ENCODE peak calls at places on chromosome 6, in eight cellular contexts. Z is kidney, G is fibroblast of lung, O is GM23338, W is tibial artery, J is hepatocyte, U is nephron progenitor cell, K is GM12865. L is an unnamed sample.

GRCh38 chr6:31042801-31043200 is 32.5 kb downstream of the MUC22 start:
- DNase-seq in U (peak), J (peak), O (peak), G (peak), K (peak), W (no peak), Z (no peak), L (no peak)

GRCh38 chr6:21159465-21159864 is 434.1 kb upstream of the SOX4 start:
- DNase-seq in O (no peak), G (no peak), W (no peak), K (peak), J (no peak), U (no peak), Z (no peak), L (no peak)

GRCh38 chr6:11160199-11160598 is 48.7 kb upstream of the ERVFRD-1 start:
- DNase-seq in G (peak), K (no peak), U (no peak), J (no peak), W (no peak), O (no peak), Z (no peak), L (no peak)

GRCh38 chr6:44849829-44850228 is 462.3 kb downstream of the CDC5L start:
- DNase-seq in U (no peak), Z (no peak), K (no peak), W (no peak), J (no peak), O (no peak), G (no peak), L (no peak)

GRCh38 chr6:143337201-143337949 is 113.1 kb downstream of the ADAT2 start:
- DNase-seq in U (peak), J (peak), O (peak), W (no peak), K (peak), Z (no peak), G (no peak), L (no peak)

GRCh38 chr6:7761047-7761446 is 35.1 kb downstream of the BMP6 start:
- DNase-seq in J (no peak), U (no peak), O (no peak), K (no peak), W (no peak), G (peak), Z (no peak), L (peak)

GRCh38 chr6:136550045-136550329 is 235 bp downstream of the MAP7 start:
- DNase-seq in G (no peak), J (no peak), W (no peak), U (no peak), O (no peak), K (no peak), Z (no peak), L (no peak)

GRCh38 chr6:74574794-74575193 is 631.1 kb downstream of the COL12A1 start:
- DNase-seq in U (peak), W (no peak), O (peak), G (peak), Z (no peak), K (peak), J (peak), L (no peak)

GRCh38 chr6:140806431-140806830 is 1326.3 kb upstream of the GJE1 start:
- DNase-seq in O (no peak), K (no peak), G (no peak), U (no peak), W (no peak), Z (no peak), J (no peak), L (no peak)

GRCh38 chr6:151001387-151002063 is 136.0 kb downstream of the MTHFD1L start:
- DNase-seq in W (no peak), J (no peak), Z (no peak), U (no peak), K (no peak), O (peak), G (no peak), L (no peak)

GRCh38 chr6:152124432-152125074 is 317.1 kb downstream of the ESR1 start:
- DNase-seq in U (no peak), K (peak), O (peak), Z (no peak), W (no peak), J (peak), G (peak), L (no peak)

GRCh38 chr6:99589290-99589672 is 17.4 kb upstream of the PRDM13 start:
- DNase-seq in W (no peak), U (peak), O (peak), G (no peak), J (no peak), K (no peak), Z (no peak), L (no peak)

GRCh38 chr6:104986625-104987024 is 29.7 kb downstream of the LIN28B start:
- DNase-seq in U (no peak), G (no peak), K (no peak), J (no peak), Z (no peak), O (no peak), W (no peak), L (no peak)

GRCh38 chr6:56718236-56718635 is 75.5 kb upstream of the DST start:
- DNase-seq in U (no peak), J (no peak), K (no peak), G (no peak), W (no peak), Z (no peak), O (no peak), L (no peak)

GRCh38 chr6:7568021-7568420 is 22.0 kb upstream of the SNRNP48 start:
- DNase-seq in U (no peak), K (no peak), W (no peak), Z (no peak), J (no peak), O (no peak), G (no peak), L (peak)

GRCh38 chr6:145548941-145549652 is 186.2 kb downstream of the EPM2A start:
- DNase-seq in K (no peak), Z (no peak), W (no peak), J (no peak), U (no peak), O (no peak), G (peak), L (no peak)

GRCh38 chr6:163341224-163341623 is 73.3 kb upstream of the QKI start:
- DNase-seq in K (no peak), W (peak), G (no peak), U (no peak), O (no peak), Z (no peak), J (no peak), L (no peak)

GRCh38 chr6:2162089-2162465 is 83.3 kb downstream of the GMDS start:
- DNase-seq in K (no peak), Z (no peak), W (no peak), G (no peak), O (no peak), J (no peak), U (no peak), L (no peak)

GRCh38 chr6:105077592-105078463 is 102.0 kb downstream of the POPDC3 start:
- DNase-seq in O (peak), U (no peak), W (no peak), G (peak), Z (no peak), K (peak), J (peak), L (peak)

GRCh38 chr6:9527679-9528286 is 887.1 kb downstream of the TFAP2A start:
- DNase-seq in G (peak), Z (no peak), U (no peak), K (no peak), O (no peak), J (peak), W (no peak), L (no peak)

GRCh38 chr6:125255201-125255600 is 46.6 kb downstream of the HDDC2 start:
- DNase-seq in W (no peak), K (no peak), G (peak), Z (no peak), O (no peak), J (no peak), U (no peak), L (no peak)

GRCh38 chr6:144362042-144363018 is 77.2 kb downstream of the UTRN start:
- DNase-seq in G (peak), J (no peak), W (no peak), U (no peak), O (no peak), Z (no peak), K (peak), L (no peak)

GRCh38 chr6:170267688-170268087 is 23.2 kb downstream of the DLL1 start:
- DNase-seq in Z (peak), G (no peak), J (no peak), O (no peak), W (no peak), U (no peak), K (no peak), L (no peak)

GRCh38 chr6:167559675-167560479 is 235.0 kb downstream of the TTLL2 start:
- DNase-seq in K (no peak), J (peak), U (peak), Z (no peak), W (no peak), O (no peak), G (no peak), L (no peak)

GRCh38 chr6:14552891-14553290 is 435.3 kb downstream of the CD83 start:
- DNase-seq in U (no peak), Z (no peak), G (no peak), W (no peak), J (no peak), O (no peak), K (no peak), L (no peak)

DNA sequence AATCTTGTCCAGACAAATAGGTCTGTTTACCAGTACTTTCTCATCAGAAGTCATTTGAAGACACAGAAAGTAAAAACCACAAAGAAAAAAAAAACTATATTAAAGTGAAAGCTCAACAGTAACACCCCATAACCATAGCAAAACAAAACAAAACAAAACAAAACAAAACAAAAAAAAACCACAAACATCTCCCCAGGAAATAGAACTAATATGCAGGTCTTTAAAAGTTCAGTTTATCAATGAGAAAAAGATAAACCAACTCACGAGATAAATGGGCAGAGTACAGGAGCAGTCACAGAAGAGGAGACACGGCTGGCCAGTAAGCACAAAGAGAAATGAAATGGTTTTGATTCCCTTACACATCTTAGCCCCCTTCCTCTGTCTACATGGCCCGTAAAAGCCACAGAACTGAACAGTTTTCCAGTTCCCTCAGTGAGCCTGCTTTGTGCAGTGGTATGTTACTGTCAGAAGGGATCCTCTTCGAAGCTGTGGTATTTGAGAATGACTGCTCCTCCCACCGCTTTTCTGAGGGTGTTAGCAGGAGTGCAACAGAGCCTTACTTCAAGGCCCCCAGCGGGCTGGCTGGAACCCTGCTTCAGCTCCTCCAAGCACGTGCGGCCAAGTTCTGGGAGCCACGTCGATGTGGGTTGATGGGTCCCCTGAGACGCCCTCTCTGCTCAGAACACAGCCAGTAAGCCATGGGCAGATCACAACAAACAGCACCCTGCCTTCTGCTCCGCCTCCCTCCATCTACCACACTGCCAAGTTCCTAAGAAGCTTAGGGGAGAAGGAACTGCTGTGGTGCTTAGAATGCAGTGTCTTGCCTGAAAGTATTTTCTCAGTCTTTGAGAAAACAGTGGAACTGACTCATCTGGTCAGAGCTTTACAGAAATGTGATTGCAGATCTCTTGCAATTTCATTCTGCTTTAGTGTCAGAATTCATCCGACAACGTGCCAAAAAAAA is 14.0 kb downstream of the UST start:
- DNase-seq in W (peak), Z (peak), J (peak), U (peak), K (peak), G (peak), O (peak), L (peak)
- TF ChIP-seq CTCF in W (no peak), Z (no peak), J (no peak), U (no peak), K (no peak), G (no peak), O (no peak), L (no peak)

DNA sequence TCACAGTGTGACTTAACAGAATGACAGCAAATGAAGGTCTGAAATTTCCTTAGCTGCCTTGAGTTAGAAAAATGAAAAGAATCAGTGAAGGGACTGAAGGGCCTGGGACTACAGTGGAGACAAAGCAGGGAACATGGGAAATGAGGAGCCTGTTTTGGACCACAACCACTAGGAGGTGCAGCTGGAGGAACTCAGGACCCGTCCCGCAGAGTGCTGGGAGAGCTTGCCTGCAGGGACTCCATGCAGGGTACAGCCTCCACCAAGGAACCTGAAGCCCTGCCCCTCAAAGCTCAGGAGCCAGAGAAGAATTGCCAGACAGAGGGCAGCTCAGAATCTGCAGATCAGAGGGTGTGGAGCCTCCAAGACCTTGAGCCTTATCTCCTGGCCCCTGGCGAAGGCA is 50.7 kb downstream of the LRFN2 start:
- DNase-seq in J (peak), Z (no peak), G (no peak), W (no peak), U (peak), K (no peak), O (peak), L (no peak)
- TF ChIP-seq CTCF in J (peak), Z (no peak), G (no peak), W (no peak), U (no peak), K (no peak), O (peak), L (peak)

DNA sequence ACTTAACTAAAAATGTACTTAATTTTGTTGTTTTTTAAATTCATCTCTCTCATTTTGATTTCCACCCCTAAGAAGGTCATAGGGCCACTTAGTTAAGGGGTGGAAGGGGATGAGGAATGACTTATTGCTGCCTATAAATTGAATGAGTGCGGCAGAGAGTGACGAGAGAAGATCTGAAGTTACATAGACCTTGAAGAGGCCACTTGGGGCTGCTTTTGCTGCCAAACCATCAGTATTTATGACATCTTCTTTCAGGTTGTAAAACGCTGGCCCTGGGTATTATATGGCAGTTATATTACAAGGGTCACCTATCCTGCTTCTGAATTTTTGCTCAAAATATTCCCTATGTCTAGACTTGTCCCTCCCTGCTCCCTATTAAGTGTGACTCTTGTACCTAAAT is 119.6 kb upstream of the RIMS1 start:
- DNase-seq in Z (no peak), J (peak), U (peak), W (no peak), G (no peak), K (no peak), O (no peak), L (no peak)
- TF ChIP-seq CTCF in Z (no peak), J (no peak), U (no peak), W (no peak), G (no peak), K (no peak), O (no peak), L (no peak)

DNA sequence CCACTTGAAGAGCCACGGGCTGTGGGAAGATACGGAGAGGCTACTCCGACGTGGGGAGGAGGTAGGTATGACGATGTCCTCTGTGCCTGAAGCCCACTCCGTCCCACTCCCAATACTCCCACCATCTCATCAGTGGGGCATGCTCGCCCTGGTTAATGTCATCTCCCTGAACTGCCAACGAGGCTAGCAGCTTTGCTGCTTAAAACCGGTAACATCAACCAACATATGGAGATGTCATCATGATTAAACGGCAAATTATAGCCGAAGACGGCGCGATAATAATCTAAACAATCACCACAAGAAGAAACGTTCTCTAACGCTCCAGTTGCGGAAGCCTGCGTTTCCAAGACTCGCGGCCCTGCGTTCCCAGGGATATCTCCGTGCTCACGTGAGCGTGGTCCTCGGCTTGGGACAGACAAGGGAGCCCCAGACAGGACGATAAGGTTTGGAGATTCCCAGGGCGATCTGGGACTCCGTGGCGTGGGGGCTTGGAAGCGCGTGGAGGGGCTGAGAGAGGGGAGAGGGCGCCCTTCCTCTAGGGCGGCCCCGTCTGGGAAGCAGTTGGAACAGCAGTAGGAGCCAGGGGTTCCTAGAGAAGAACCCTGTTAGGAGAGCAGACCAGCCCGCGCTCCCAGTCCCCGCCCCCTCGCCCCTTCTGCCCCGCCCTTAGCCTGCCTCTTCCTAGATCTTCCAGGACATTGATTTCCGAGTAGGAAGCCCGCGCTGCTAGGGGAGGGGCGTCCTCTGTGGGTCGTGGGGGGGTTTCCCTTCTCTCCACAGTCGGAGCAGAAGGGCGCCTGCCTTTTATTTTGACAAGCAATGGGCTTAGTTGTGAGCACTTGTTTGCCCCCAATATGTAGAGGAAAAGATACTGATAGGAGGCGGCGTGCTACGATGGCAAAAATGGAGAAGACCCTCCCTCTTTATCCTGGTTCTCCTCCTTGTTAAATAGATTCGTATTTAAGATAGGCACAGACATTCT is 10.7 kb downstream of the NRN1 start:
- DNase-seq in G (no peak), U (peak), W (peak), K (no peak), Z (peak), J (peak), O (peak), L (no peak)
- TF ChIP-seq CTCF in G (peak), U (peak), W (no peak), K (no peak), Z (peak), J (peak), O (peak), L (peak)

DNA sequence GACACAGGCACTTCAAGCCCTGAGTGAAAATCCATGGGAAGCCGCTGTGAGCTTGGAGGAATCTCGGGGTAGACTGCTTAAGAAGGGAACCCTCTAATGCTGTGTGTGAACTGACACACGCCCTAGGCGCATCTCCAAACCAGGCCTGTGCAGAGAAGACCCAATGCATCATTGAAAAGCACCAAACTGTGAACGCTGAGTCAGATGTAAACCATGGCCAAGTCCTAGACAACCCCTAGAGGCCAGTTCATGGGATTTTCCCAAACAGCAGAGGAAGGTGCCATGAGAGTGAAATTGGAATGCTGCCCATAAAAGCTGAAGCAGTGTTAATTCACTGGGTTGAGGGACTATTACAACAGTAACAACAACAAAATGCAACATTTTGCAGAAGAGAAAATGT is 296.5 kb downstream of the SMOC2 start:
- DNase-seq in O (peak), Z (no peak), W (no peak), J (no peak), K (no peak), G (no peak), U (no peak), L (no peak)
- TF ChIP-seq CTCF in O (peak), Z (no peak), W (no peak), J (no peak), K (no peak), G (no peak), U (no peak), L (no peak)

GRCh38 chr6:71855406-71855805 is 30.9 kb upstream of the RIMS1 start:
- DNase-seq in O (no peak), U (no peak), W (no peak), K (peak), Z (no peak), G (no peak), J (no peak), L (no peak)
- TF ChIP-seq CTCF in O (peak), U (no peak), W (no peak), K (no peak), Z (no peak), G (no peak), J (peak), L (no peak)

GRCh38 chr6:22658934-22659333 is 89.6 kb downstream of the HDGFL1 start:
- DNase-seq in K (no peak), J (no peak), O (no peak), W (no peak), G (no peak), Z (no peak), U (no peak), L (no peak)
- TF ChIP-seq CTCF in K (no peak), J (no peak), O (no peak), W (no peak), G (no peak), Z (no peak), U (no peak), L (no peak)

GRCh38 chr6:75602897-75603395 is 1.3 kb downstream of the SENP6 start:
- DNase-seq in W (no peak), Z (no peak), O (no peak), U (no peak), J (no peak), K (peak), G (peak), L (no peak)

GRCh38 chr6:75601608-75602163 is at the start of gene SENP6:
- DNase-seq in G (peak), U (peak), W (peak), J (peak), O (peak), K (peak), Z (peak), L (peak)

GRCh38 chr6:75602164-75602896 is 650 bp downstream of the SENP6 start:
- DNase-seq in Z (peak), O (peak), K (peak), W (peak), J (peak), U (peak), G (peak), L (peak)

GRCh38 chr6:75605635-75606034 is 4.0 kb downstream of the SENP6 start:
- DNase-seq in J (no peak), K (no peak), O (no peak), W (no peak), Z (no peak), G (no peak), U (no peak), L (no peak)

GRCh38 chr6:75604294-75604693 is 2.6 kb downstream of the SENP6 start:
- DNase-seq in U (no peak), J (no peak), O (no peak), G (no peak), W (no peak), K (no peak), Z (no peak), L (no peak)
- TF ChIP-seq CTCF in U (no peak), J (no peak), O (no peak), G (no peak), W (no peak), K (no peak), Z (no peak), L (no peak)

GRCh38 chr6:115838763-115839401 is 221.8 kb downstream of the FRK start:
- DNase-seq in U (peak), K (peak), G (peak), Z (no peak), J (peak), O (peak), W (no peak), L (no peak)
- TF ChIP-seq CTCF in U (peak), K (peak), G (peak), Z (peak), J (peak), O (peak), W (peak), L (peak)